ENCODE peak calls at places on chromosomes 4 and X, in seven cellular contexts. J, T, X, S, I, U and O are unnamed samples.
A peak's percentile ranks its signal among the peaks of the same experiment; 100 is the strongest.

GRCh38 chr4:96736352-96736889 is 896.5 kb downstream of the PDHA2 start:
- DNase-seq in T (no peak), J (no peak), U (peak; percentile 31), S (no peak), I (no peak), X (no peak), O (no peak)

GRCh38 chr4:109979932-109980717 is 67.4 kb downstream of the EGF start:
- DNase-seq in T (no peak), S (no peak), I (no peak), J (no peak), X (no peak), U (peak; percentile 5), O (peak; percentile 78)

GRCh38 chr4:1208266-1208961 is 36.0 kb upstream of the SPON2 start:
- DNase-seq in U (no peak), S (no peak), X (no peak), I (no peak), J (peak; percentile 21), T (peak; percentile 81), O (no peak)

GRCh38 chr4:27861381-27861787 is 1000.7 kb downstream of the STIM2 start:
- DNase-seq in T (no peak), X (no peak), S (no peak), U (peak; percentile 29), I (peak; percentile 48), J (peak; percentile 36), O (peak; percentile 47)

GRCh38 chrX:130339408-130340222 is at the start of gene SLC25A14:
- DNase-seq in J (peak; percentile 82), X (peak; percentile 40), S (peak; percentile 32), I (peak; percentile 77), U (peak; percentile 80), T (peak; percentile 90), O (peak; percentile 66)

GRCh38 chr4:168757500-168757899 is 252.6 kb downstream of the CBR4 start:
- DNase-seq in X (no peak), S (no peak), T (no peak), U (no peak), I (no peak), J (no peak), O (no peak)

GRCh38 chrX:104359124-104359523 is 104.4 kb upstream of the ESX1 start:
- DNase-seq in U (no peak), S (no peak), T (no peak), J (no peak), I (no peak), X (no peak), O (no peak)

GRCh38 chrX:64427787-64428186 is 32.5 kb upstream of the MTMR8 start:
- DNase-seq in U (no peak), J (no peak), I (no peak), T (no peak), S (no peak), X (no peak), O (no peak)

GRCh38 chr4:183639291-183639690 is 19.7 kb downstream of the RWDD4 start:
- DNase-seq in X (no peak), I (no peak), J (no peak), U (no peak), T (no peak), S (no peak), O (peak; percentile 24)

GRCh38 chr4:125125256-125125655 is 189.5 kb upstream of the FAT4 start:
- DNase-seq in U (no peak), J (no peak), X (no peak), T (no peak), S (no peak), I (no peak), O (no peak)

GRCh38 chr4:181008164-181008563 is 1235.0 kb upstream of the TENM3 start:
- DNase-seq in I (no peak), T (no peak), S (no peak), U (peak; percentile 1), J (no peak), X (no peak), O (no peak)

GRCh38 chr4:96352051-96352517 is 512.2 kb downstream of the PDHA2 start:
- DNase-seq in U (peak; percentile 2), X (no peak), S (no peak), I (no peak), T (no peak), J (peak; percentile 8), O (no peak)

GRCh38 chr4:156906325-156906724 is 65.3 kb downstream of the PDGFC start:
- DNase-seq in I (no peak), X (no peak), U (no peak), S (no peak), J (no peak), T (no peak), O (no peak)

GRCh38 chr4:125994024-125994423 is 679.3 kb downstream of the FAT4 start:
- DNase-seq in J (no peak), I (no peak), T (no peak), S (no peak), X (no peak), U (no peak), O (peak; percentile 22)

GRCh38 chrX:79413009-79413408 is 45.9 kb upstream of the ITM2A start:
- DNase-seq in X (peak; percentile 6), S (no peak), U (peak; percentile 29), I (no peak), J (no peak), T (no peak), O (peak; percentile 1)

GRCh38 chr4:103996637-103997036 is 276.9 kb upstream of the TACR3 start:
- DNase-seq in I (no peak), T (no peak), J (peak; percentile 29), S (peak; percentile 43), X (no peak), U (peak; percentile 71), O (no peak)

GRCh38 chr4:7261174-7261573 is 68.8 kb downstream of the SORCS2 start:
- DNase-seq in T (no peak), I (no peak), S (no peak), J (no peak), X (no peak), U (no peak), O (no peak)

GRCh38 chr4:70703695-70704332 is 15.5 kb downstream of the UTP3 start:
- DNase-seq in X (peak; percentile 23), T (no peak), J (peak; percentile 33), S (no peak), I (no peak), U (no peak), O (peak; percentile 83)

GRCh38 chrX:130176942-130177341 is 5.2 kb downstream of the RAB33A start:
- DNase-seq in X (no peak), S (no peak), J (no peak), U (no peak), T (no peak), I (no peak), O (no peak)

GRCh38 chr4:155761047-155761446 is 2.2 kb downstream of the GUCY1B1 start:
- DNase-seq in T (no peak), S (no peak), U (no peak), X (no peak), J (no peak), I (no peak), O (no peak)

GRCh38 chr4:168221298-168221697 is 97.3 kb downstream of the DDX60 start:
- DNase-seq in S (no peak), U (no peak), J (peak; percentile 28), I (no peak), X (peak; percentile 9), T (no peak), O (peak; percentile 85)

GRCh38 chr4:17619416-17620105 is 5.1 kb downstream of the MED28 start:
- DNase-seq in S (no peak), X (no peak), I (no peak), T (no peak), J (no peak), U (no peak), O (peak; percentile 87)

GRCh38 chrX:13131511-13132137 is 87.2 kb upstream of the FAM9C start:
- DNase-seq in I (no peak), J (no peak), S (no peak), U (no peak), T (no peak), X (no peak), O (no peak)

GRCh38 chrX:69050051-69050785 is 115.0 kb downstream of the PJA1 start:
- DNase-seq in U (no peak), J (no peak), T (no peak), X (no peak), I (no peak), S (no peak), O (no peak)

GRCh38 chr4:116070283-116070682 is 956.9 kb upstream of the NDST4 start:
- DNase-seq in X (no peak), S (no peak), U (no peak), T (no peak), J (no peak), I (no peak), O (no peak)

GRCh38 chrX:134603806-134604700 is 54.2 kb downstream of the PLAC1 start:
- DNase-seq in T (no peak), J (no peak), X (peak; percentile 14), U (peak; percentile 79), I (no peak), S (peak; percentile 23), O (peak; percentile 90)

GRCh38 chr4:169279111-169279510 is 8.4 kb upstream of the SH3RF1 start:
- DNase-seq in I (no peak), T (no peak), U (no peak), S (no peak), X (no peak), J (no peak), O (peak; percentile 75)

GRCh38 chrX:115968436-115969252 is 201.9 kb upstream of the AGTR2 start:
- DNase-seq in J (peak; percentile 43), U (peak; percentile 83), S (no peak), X (peak; percentile 5), T (no peak), I (no peak), O (no peak)
- TF ChIP-seq POLR2A in J (no peak), U (peak; percentile 61), S (no peak), X (no peak), T (no peak), I (no peak), O (no peak)

GRCh38 chr4:41072021-41072777 is 142.1 kb downstream of the APBB2 start:
- DNase-seq in T (no peak), S (no peak), U (no peak), I (no peak), X (no peak), J (no peak), O (no peak)
- TF ChIP-seq POLR2A in T (no peak), S (no peak), U (no peak), I (no peak), X (no peak), J (no peak), O (no peak)

DNA sequence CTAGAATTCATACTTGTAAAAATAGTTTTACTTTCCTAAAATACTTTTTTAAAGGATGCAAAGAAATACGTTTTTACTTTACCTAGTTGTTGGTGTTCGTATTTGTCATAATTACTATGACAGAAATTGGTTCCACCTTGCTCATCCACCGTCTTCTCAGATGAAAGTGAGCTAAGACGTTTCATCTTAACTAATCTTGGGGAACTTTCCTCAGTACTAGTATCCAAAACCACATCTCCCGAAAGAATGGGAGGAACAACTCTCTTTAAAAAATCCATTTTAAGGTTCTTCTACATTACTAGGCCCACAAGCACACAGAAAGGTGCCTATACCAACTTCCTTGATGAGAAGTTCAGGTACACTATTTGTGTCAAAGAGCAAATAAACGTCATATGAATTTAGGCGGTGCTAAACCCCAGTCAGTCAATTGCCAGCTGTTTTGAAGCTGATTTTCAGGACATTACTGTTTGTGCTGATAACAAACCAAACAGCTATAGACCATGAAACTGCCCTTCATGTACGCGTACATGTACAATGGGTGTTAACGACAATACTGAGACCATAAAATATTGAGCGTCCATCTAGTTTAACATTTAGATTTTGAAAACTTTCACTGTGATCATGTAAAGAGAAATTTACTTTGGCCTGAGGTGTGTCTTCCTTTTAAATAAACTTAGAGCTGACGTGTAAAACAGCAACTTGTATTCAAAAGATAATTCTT is 99.1 kb downstream of the FRYL start:
- DNase-seq in U (no peak), J (peak; percentile 12), S (no peak), X (no peak), I (no peak), T (no peak), O (no peak)
- TF ChIP-seq POLR2A in U (no peak), J (no peak), S (no peak), X (no peak), I (no peak), T (no peak), O (no peak)

GRCh38 chr4:13268165-13268564 is 216.0 kb downstream of the RAB28 start:
- DNase-seq in T (no peak), S (no peak), U (no peak), J (no peak), I (no peak), X (no peak), O (no peak)
- TF ChIP-seq POLR2A in T (no peak), S (no peak), U (no peak), J (no peak), I (no peak), X (no peak), O (no peak)